ENCODE peak calls at places on chromosomes 12 and 14, in ten cellular contexts. O is hypothalamus; S is CD8-positive, alpha-beta memory T cell; V is GM10248; I is T-helper 17 cell; F is stimulated activated CD4-positive, alpha-beta T cell treated with anti-CD3 and anti-CD28 coated beads, TNF-alpha, amount 100 ng/mL, for 48 hours; U is NCI-H2081; N is pancreas; B is NCI-H187 treated with DMSO at 0.1 percent for 48 hours; G is progenitor cell of endocrine pancreas. Q is an unnamed sample.

GRCh38 chr14:61456720-61457119 is 135.3 kb downstream of the PRKCH start:
- DNase-seq in U (peak; percentile 74), G (peak; percentile 59), N (peak; percentile 84), I (peak; percentile 62), F (peak; percentile 81), B (peak; percentile 70), S (peak; percentile 77), O (peak; percentile 62), V (peak; percentile 75), Q (peak; percentile 85)

GRCh38 chr12:71567562-71567961 is 96.1 kb downstream of the ZFC3H1 start:
- DNase-seq in N (no peak), S (no peak), I (no peak), G (no peak), B (no peak), O (no peak), F (no peak), U (no peak), V (no peak), Q (no peak)

GRCh38 chr12:113727651-113728061 is 238.5 kb downstream of the RBM19 start:
- DNase-seq in S (no peak), B (no peak), U (no peak), V (no peak), I (no peak), G (no peak), F (no peak), O (no peak), N (no peak), Q (no peak)

GRCh38 chr12:94791933-94792332 is 141.6 kb upstream of the TMCC3 start:
- DNase-seq in O (no peak), S (no peak), I (no peak), N (no peak), B (no peak), V (no peak), G (no peak), F (no peak), U (no peak), Q (no peak)

GRCh38 chr12:89259831-89260230 is 92.5 kb downstream of the DUSP6 start:
- DNase-seq in I (no peak), F (no peak), N (no peak), G (no peak), V (no peak), S (no peak), O (no peak), U (no peak), B (no peak), Q (no peak)

GRCh38 chr14:103540816-103541493 is 12.0 kb downstream of the TRMT61A start:
- DNase-seq in G (no peak), S (no peak), U (no peak), V (no peak), F (no peak), I (no peak), B (no peak), N (no peak), O (no peak), Q (no peak)

GRCh38 chr12:6871052-6871957 is 1.8 kb downstream of the SPSB2 start:
- DNase-seq in V (no peak), U (peak; percentile 14), O (no peak), I (peak; percentile 33), G (no peak), S (no peak), N (no peak), B (no peak), F (no peak), Q (peak; percentile 55)

GRCh38 chr12:124493809-124494750 is 73.3 kb downstream of the NCOR2 start:
- DNase-seq in U (no peak), N (no peak), F (peak; percentile 41), G (no peak), O (no peak), I (no peak), V (peak; percentile 96), B (no peak), S (no peak), Q (peak; percentile 94)

GRCh38 chr12:110546339-110546738 is 36.8 kb downstream of the PPTC7 start:
- DNase-seq in V (no peak), N (no peak), F (no peak), S (no peak), G (no peak), U (no peak), O (no peak), B (no peak), I (no peak), Q (no peak)

GRCh38 chr14:87566986-87567385 is 426.0 kb downstream of the GALC start:
- DNase-seq in O (no peak), V (no peak), I (no peak), F (no peak), U (no peak), B (no peak), G (no peak), N (no peak), S (no peak), Q (no peak)

GRCh38 chr14:53979141-53979673 is 22.6 kb upstream of the BMP4 start:
- DNase-seq in N (no peak), B (no peak), S (no peak), F (no peak), U (no peak), V (no peak), I (no peak), O (no peak), G (no peak), Q (no peak)

GRCh38 chr12:59927041-59927440 is 331.2 kb downstream of the SLC16A7 start:
- DNase-seq in G (no peak), U (no peak), S (no peak), I (no peak), O (no peak), F (no peak), V (no peak), N (no peak), B (no peak), Q (no peak)